ENCODE peak calls at places on chromosomes 2 and 18, in six cellular contexts. X is amygdala; N is stimulated activated CD8-positive, alpha-beta memory T cell treated with anti-CD3 and anti-CD28 coated beads, Interleukin-12 subunit alpha, Interleukin-12 subunit beta, amount 100 ng/mL, for 4 hours; U is NCI-H2081; Q is HFFc6; P is body of pancreas. F is an unnamed sample.

GRCh38 chr2:120991401-120991800 is 255.7 kb downstream of the GLI2 start:
- DNase-seq in N (no peak), X (no peak), Q (no peak), P (no peak), U (no peak), F (no peak)

GRCh38 chr2:108396845-108397244 is 19.1 kb downstream of the SULT1C4 start:
- DNase-seq in P (no peak), X (no peak), Q (peak; percentile 52), N (no peak), U (no peak), F (no peak)

GRCh38 chr2:79223539-79223938 is 64.0 kb upstream of the REG3A start:
- DNase-seq in N (no peak), X (no peak), P (no peak), Q (no peak), U (peak; percentile 43), F (no peak)

GRCh38 chr2:26581266-26581990 is 59.7 kb downstream of the CIB4 start:
- DNase-seq in P (no peak), X (no peak), Q (no peak), N (no peak), U (no peak), F (no peak)

GRCh38 chr2:156589381-156590079 is 153.4 kb downstream of the GPD2 start:
- DNase-seq in U (peak; percentile 51), P (peak; percentile 50), N (no peak), X (no peak), Q (peak; percentile 45), F (peak; percentile 50)

GRCh38 chr2:38658613-38659012 is 7.3 kb upstream of the GALM start:
- DNase-seq in P (no peak), N (no peak), X (no peak), Q (no peak), U (no peak), F (no peak)

GRCh38 chr2:197598450-197598849 is 76.9 kb downstream of the RFTN2 start:
- DNase-seq in N (no peak), X (no peak), P (no peak), Q (no peak), U (no peak), F (no peak)

GRCh38 chr2:233691443-233692433 is 952 bp upstream of the UGT1A6 start:
- DNase-seq in N (no peak), X (no peak), U (no peak), Q (no peak), P (no peak), F (no peak)

GRCh38 chr2:44769349-44770005 is 172.0 kb upstream of the SIX3 start:
- DNase-seq in Q (no peak), U (peak; percentile 52), N (no peak), X (no peak), P (no peak), F (no peak)

GRCh38 chr18:68992719-68993482 is 195.0 kb downstream of the CCDC102B start:
- DNase-seq in X (no peak), Q (no peak), N (no peak), U (no peak), P (no peak), F (no peak)

GRCh38 chr2:188199716-188200128 is 92.0 kb upstream of the GULP1 start:
- DNase-seq in P (no peak), U (no peak), X (no peak), N (no peak), Q (peak; percentile 92), F (peak; percentile 87)

GRCh38 chr18:55477537-55478300 is 110.3 kb downstream of the TCF4 start:
- DNase-seq in X (no peak), P (peak; percentile 25), U (no peak), N (peak; percentile 1), Q (peak; percentile 49), F (peak; percentile 43)

GRCh38 chr2:100383306-100383705 is 34.2 kb downstream of the CHST10 start:
- DNase-seq in X (no peak), P (no peak), N (no peak), U (no peak), Q (no peak), F (no peak)

GRCh38 chr2:106193491-106193976 is 567 bp downstream of the UXS1 start:
- DNase-seq in X (peak; percentile 30), N (peak; percentile 15), U (peak; percentile 26), Q (no peak), P (peak; percentile 27), F (peak; percentile 41)

GRCh38 chr18:58416704-58417683 is 211.9 kb downstream of the ALPK2 start:
- DNase-seq in U (no peak), N (no peak), Q (no peak), X (no peak), P (no peak), F (peak; percentile 39)

GRCh38 chr2:37322368-37322767 is 2.3 kb downstream of the PRKD3 start:
- DNase-seq in P (no peak), U (no peak), Q (no peak), N (no peak), X (no peak), F (peak; percentile 62)

F was measured in GM03348.